ENCODE peak calls at places on chromosomes 4 and X, in five cellular contexts. J, F, Z, S and K are unnamed samples.

GRCh38 chr4:171875291-171875690 is 62.1 kb downstream of the GALNTL6 start:
- DNase-seq in J (no peak), F (no peak), S (no peak), Z (no peak), K (no peak)

GRCh38 chrX:118976599-118977340 is 2.4 kb downstream of the LONRF3 start:
- DNase-seq in F (peak), Z (no peak), S (peak), J (no peak), K (peak)

GRCh38 chrX:31331928-31332327 is 260.1 kb upstream of the FTHL17 start:
- DNase-seq in Z (no peak), J (no peak), S (no peak), F (no peak), K (no peak)

GRCh38 chrX:40262641-40263560 is 165.1 kb upstream of the BCOR start:
- DNase-seq in Z (no peak), S (no peak), F (peak), J (no peak), K (peak)

GRCh38 chr4:41957634-41958033 is 22.4 kb downstream of the TMEM33 start:
- DNase-seq in S (no peak), J (no peak), Z (no peak), F (peak), K (no peak)

GRCh38 chr4:38759077-38759789 is 23.6 kb downstream of the TLR10 start:
- DNase-seq in F (peak), S (peak), J (no peak), Z (peak), K (no peak)

GRCh38 chr4:176193898-176194297 is 1.5 kb downstream of the SPATA4 start:
- DNase-seq in J (no peak), S (no peak), F (peak), Z (no peak), K (no peak)

GRCh38 chr4:69759189-69759604 is 1.2 kb downstream of the SULT1B1 start:
- DNase-seq in S (no peak), J (no peak), F (no peak), Z (no peak), K (no peak)

GRCh38 chr4:178970433-178971140 is 1528.3 kb upstream of the AGA start:
- DNase-seq in Z (no peak), F (no peak), S (no peak), J (no peak), K (no peak)